ENCODE peak calls at places on chromosomes 12 and 14, in seven cellular contexts. Y is SJSA1; R is cardiac muscle cell; J is endothelial cell; I is esophagus squamous epithelium; C is activated CD4-positive, alpha-beta T cell treated with anti-CD3 and anti-CD28 coated beads for 1 hour; H is cardiac fibroblast. F is an unnamed sample.

GRCh38 chr14:100654814-100655795 is 67.9 kb upstream of the BEGAIN start:
- DNase-seq in Y (no peak), R (peak), J (peak), I (no peak), H (no peak), C (peak), F (no peak)

GRCh38 chr12:131979606-131980005 is 29.9 kb downstream of the EP400 start:
- DNase-seq in I (no peak), Y (no peak), J (no peak), H (no peak), R (no peak), C (no peak), F (no peak)

GRCh38 chr12:89946518-89946917 is 237.9 kb upstream of the ATP2B1 start:
- DNase-seq in J (no peak), H (no peak), R (no peak), Y (no peak), C (no peak), I (no peak), F (no peak)

GRCh38 chr12:122064780-122065588 is 13.6 kb upstream of the MLXIP start:
- DNase-seq in I (no peak), R (peak), C (no peak), Y (peak), J (peak), H (peak), F (no peak)

GRCh38 chr12:22709292-22709691 is 84.3 kb downstream of the ETNK1 start:
- DNase-seq in C (no peak), Y (no peak), H (peak), R (peak), J (no peak), I (no peak), F (no peak)

GRCh38 chr14:79375336-79375735 is 836.0 kb downstream of the DIO2 start:
- DNase-seq in I (no peak), C (no peak), J (no peak), H (no peak), Y (no peak), R (no peak), F (no peak)

GRCh38 chr14:71245659-71246361 is 338.6 kb downstream of the PCNX1 start:
- DNase-seq in I (no peak), R (no peak), Y (no peak), C (no peak), J (no peak), H (no peak), F (no peak)

GRCh38 chr14:98297567-98297966 is 974.4 kb downstream of the BCL11B start:
- DNase-seq in H (no peak), I (no peak), R (no peak), Y (no peak), C (no peak), J (no peak), F (no peak)

GRCh38 chr12:43675048-43675904 is 83.3 kb downstream of the PUS7L start:
- DNase-seq in Y (no peak), C (no peak), I (no peak), J (no peak), H (no peak), R (no peak), F (no peak)

F was measured in CD14-positive monocyte.